ENCODE peak calls at places on chromosome 18, in nine cellular contexts. One of them, this sample, is unnamed.

GRCh38 chr18:38301621-38302020 is 736.0 kb upstream of the CELF4 start:
- DNase-seq in heart right ventricle: no peak
- DNase-seq in C1 segment of cervical spinal cord: no peak
- DNase-seq in K562: no peak
- DNase-seq in A549: no peak
- DNase-seq in stimulated activated CD8-positive, alpha-beta memory T cell treated with anti-CD3 and anti-CD28 coated beads, Interleukin-4, amount 100 ng/mL, for 1 hour: no peak
- DNase-seq in T-helper 1 cell: no peak
- DNase-seq in midbrain: no peak
- DNase-seq in GM18507: no peak
- DNase-seq in this sample: no peak

GRCh38 chr18:9741821-9742541 is 33.9 kb downstream of the RAB31 start:
- DNase-seq in heart right ventricle: peak
- DNase-seq in C1 segment of cervical spinal cord: no peak
- DNase-seq in K562: peak
- DNase-seq in A549: peak
- DNase-seq in stimulated activated CD8-positive, alpha-beta memory T cell treated with anti-CD3 and anti-CD28 coated beads, Interleukin-4, amount 100 ng/mL, for 1 hour: no peak
- DNase-seq in T-helper 1 cell: no peak
- DNase-seq in midbrain: peak
- DNase-seq in GM18507: no peak
- DNase-seq in this sample: no peak

GRCh38 chr18:59867337-59868104 is 32.3 kb upstream of the PMAIP1 start:
- DNase-seq in heart right ventricle: no peak
- DNase-seq in C1 segment of cervical spinal cord: no peak
- DNase-seq in K562: no peak
- DNase-seq in A549: no peak
- DNase-seq in stimulated activated CD8-positive, alpha-beta memory T cell treated with anti-CD3 and anti-CD28 coated beads, Interleukin-4, amount 100 ng/mL, for 1 hour: no peak
- DNase-seq in T-helper 1 cell: no peak
- DNase-seq in midbrain: no peak
- DNase-seq in GM18507: no peak
- DNase-seq in this sample: no peak

GRCh38 chr18:46733872-46734271 is 23.0 kb downstream of the ST8SIA5 start:
- DNase-seq in heart right ventricle: no peak
- DNase-seq in C1 segment of cervical spinal cord: no peak
- DNase-seq in K562: no peak
- DNase-seq in A549: no peak
- DNase-seq in stimulated activated CD8-positive, alpha-beta memory T cell treated with anti-CD3 and anti-CD28 coated beads, Interleukin-4, amount 100 ng/mL, for 1 hour: no peak
- DNase-seq in T-helper 1 cell: no peak
- DNase-seq in midbrain: no peak
- DNase-seq in GM18507: no peak
- DNase-seq in this sample: no peak

GRCh38 chr18:48356909-48357631 is 52.1 kb downstream of the ZBTB7C start:
- DNase-seq in heart right ventricle: no peak
- DNase-seq in C1 segment of cervical spinal cord: no peak
- DNase-seq in K562: no peak
- DNase-seq in A549: no peak
- DNase-seq in stimulated activated CD8-positive, alpha-beta memory T cell treated with anti-CD3 and anti-CD28 coated beads, Interleukin-4, amount 100 ng/mL, for 1 hour: no peak
- DNase-seq in T-helper 1 cell: no peak
- DNase-seq in midbrain: no peak
- DNase-seq in GM18507: no peak
- DNase-seq in this sample: no peak

GRCh38 chr18:22093731-22094374 is 75.5 kb upstream of the GATA6 start:
- DNase-seq in heart right ventricle: no peak
- DNase-seq in C1 segment of cervical spinal cord: no peak
- DNase-seq in K562: peak
- DNase-seq in A549: no peak
- DNase-seq in stimulated activated CD8-positive, alpha-beta memory T cell treated with anti-CD3 and anti-CD28 coated beads, Interleukin-4, amount 100 ng/mL, for 1 hour: no peak
- DNase-seq in T-helper 1 cell: no peak
- DNase-seq in midbrain: no peak
- DNase-seq in GM18507: no peak
- DNase-seq in this sample: no peak

GRCh38 chr18:77223653-77224052 is 26.0 kb upstream of the GALR1 start:
- DNase-seq in heart right ventricle: no peak
- DNase-seq in C1 segment of cervical spinal cord: no peak
- DNase-seq in K562: no peak
- DNase-seq in A549: no peak
- DNase-seq in stimulated activated CD8-positive, alpha-beta memory T cell treated with anti-CD3 and anti-CD28 coated beads, Interleukin-4, amount 100 ng/mL, for 1 hour: no peak
- DNase-seq in T-helper 1 cell: no peak
- DNase-seq in midbrain: no peak
- DNase-seq in GM18507: no peak
- DNase-seq in this sample: no peak

GRCh38 chr18:25832008-25832604 is 258.3 kb downstream of the SS18 start:
- DNase-seq in heart right ventricle: peak
- DNase-seq in C1 segment of cervical spinal cord: peak
- DNase-seq in K562: peak
- DNase-seq in A549: peak
- DNase-seq in stimulated activated CD8-positive, alpha-beta memory T cell treated with anti-CD3 and anti-CD28 coated beads, Interleukin-4, amount 100 ng/mL, for 1 hour: no peak
- DNase-seq in T-helper 1 cell: no peak
- DNase-seq in midbrain: peak
- DNase-seq in GM18507: no peak
- DNase-seq in this sample: peak

GRCh38 chr18:2921778-2922177 is 75.0 kb downstream of the EMILIN2 start:
- DNase-seq in heart right ventricle: no peak
- DNase-seq in C1 segment of cervical spinal cord: no peak
- DNase-seq in K562: no peak
- DNase-seq in A549: no peak
- DNase-seq in stimulated activated CD8-positive, alpha-beta memory T cell treated with anti-CD3 and anti-CD28 coated beads, Interleukin-4, amount 100 ng/mL, for 1 hour: no peak
- DNase-seq in T-helper 1 cell: no peak
- DNase-seq in midbrain: no peak
- DNase-seq in GM18507: no peak
- DNase-seq in this sample: no peak

GRCh38 chr18:23967321-23968089 is 47.0 kb upstream of the TTC39C start:
- DNase-seq in heart right ventricle: no peak
- DNase-seq in C1 segment of cervical spinal cord: no peak
- DNase-seq in K562: no peak
- DNase-seq in A549: no peak
- DNase-seq in stimulated activated CD8-positive, alpha-beta memory T cell treated with anti-CD3 and anti-CD28 coated beads, Interleukin-4, amount 100 ng/mL, for 1 hour: no peak
- DNase-seq in T-helper 1 cell: no peak
- DNase-seq in midbrain: no peak
- DNase-seq in GM18507: no peak
- DNase-seq in this sample: no peak

GRCh38 chr18:35106013-35106844 is 65.0 kb downstream of the MAPRE2 start:
- DNase-seq in heart right ventricle: no peak
- DNase-seq in C1 segment of cervical spinal cord: no peak
- DNase-seq in K562: no peak
- DNase-seq in A549: no peak
- DNase-seq in stimulated activated CD8-positive, alpha-beta memory T cell treated with anti-CD3 and anti-CD28 coated beads, Interleukin-4, amount 100 ng/mL, for 1 hour: no peak
- DNase-seq in T-helper 1 cell: no peak
- DNase-seq in midbrain: no peak
- DNase-seq in GM18507: no peak
- DNase-seq in this sample: no peak

GRCh38 chr18:46696268-46696667 is 39.2 kb upstream of the LOXHD1 start:
- DNase-seq in heart right ventricle: no peak
- DNase-seq in C1 segment of cervical spinal cord: no peak
- DNase-seq in K562: no peak
- DNase-seq in A549: no peak
- DNase-seq in stimulated activated CD8-positive, alpha-beta memory T cell treated with anti-CD3 and anti-CD28 coated beads, Interleukin-4, amount 100 ng/mL, for 1 hour: no peak
- DNase-seq in T-helper 1 cell: no peak
- DNase-seq in midbrain: no peak
- DNase-seq in GM18507: no peak
- DNase-seq in this sample: no peak

GRCh38 chr18:39453882-39454281 is 1888.3 kb upstream of the CELF4 start:
- DNase-seq in heart right ventricle: no peak
- DNase-seq in C1 segment of cervical spinal cord: peak
- DNase-seq in K562: no peak
- DNase-seq in A549: no peak
- DNase-seq in stimulated activated CD8-positive, alpha-beta memory T cell treated with anti-CD3 and anti-CD28 coated beads, Interleukin-4, amount 100 ng/mL, for 1 hour: no peak
- DNase-seq in T-helper 1 cell: no peak
- DNase-seq in midbrain: peak
- DNase-seq in GM18507: no peak
- DNase-seq in this sample: peak

GRCh38 chr18:52219102-52219501 is 120.9 kb upstream of the DCC start:
- DNase-seq in heart right ventricle: no peak
- DNase-seq in C1 segment of cervical spinal cord: no peak
- DNase-seq in K562: no peak
- DNase-seq in A549: no peak
- DNase-seq in stimulated activated CD8-positive, alpha-beta memory T cell treated with anti-CD3 and anti-CD28 coated beads, Interleukin-4, amount 100 ng/mL, for 1 hour: no peak
- DNase-seq in T-helper 1 cell: no peak
- DNase-seq in midbrain: no peak
- DNase-seq in GM18507: no peak
- DNase-seq in this sample: no peak

GRCh38 chr18:58894937-58895336 is 30.3 kb downstream of the ZNF532 start:
- DNase-seq in heart right ventricle: no peak
- DNase-seq in C1 segment of cervical spinal cord: no peak
- DNase-seq in K562: no peak
- DNase-seq in A549: no peak
- DNase-seq in stimulated activated CD8-positive, alpha-beta memory T cell treated with anti-CD3 and anti-CD28 coated beads, Interleukin-4, amount 100 ng/mL, for 1 hour: no peak
- DNase-seq in T-helper 1 cell: no peak
- DNase-seq in midbrain: peak
- DNase-seq in GM18507: no peak
- DNase-seq in this sample: no peak

GRCh38 chr18:46067431-46068007 is 4.5 kb downstream of the PSTPIP2 start:
- DNase-seq in heart right ventricle: no peak
- DNase-seq in C1 segment of cervical spinal cord: no peak
- DNase-seq in K562: peak
- DNase-seq in A549: peak
- DNase-seq in stimulated activated CD8-positive, alpha-beta memory T cell treated with anti-CD3 and anti-CD28 coated beads, Interleukin-4, amount 100 ng/mL, for 1 hour: no peak
- DNase-seq in T-helper 1 cell: no peak
- DNase-seq in midbrain: no peak
- DNase-seq in GM18507: no peak
- DNase-seq in this sample: no peak

GRCh38 chr18:73124165-73124564 is 256.4 kb upstream of the NETO1 start:
- DNase-seq in heart right ventricle: no peak
- DNase-seq in C1 segment of cervical spinal cord: no peak
- DNase-seq in K562: no peak
- DNase-seq in A549: no peak
- DNase-seq in stimulated activated CD8-positive, alpha-beta memory T cell treated with anti-CD3 and anti-CD28 coated beads, Interleukin-4, amount 100 ng/mL, for 1 hour: no peak
- DNase-seq in T-helper 1 cell: no peak
- DNase-seq in midbrain: no peak
- DNase-seq in GM18507: no peak
- DNase-seq in this sample: no peak

GRCh38 chr18:79489048-79489899 is 93.5 kb downstream of the NFATC1 start:
- DNase-seq in heart right ventricle: peak
- DNase-seq in C1 segment of cervical spinal cord: no peak
- DNase-seq in K562: no peak
- DNase-seq in A549: no peak
- DNase-seq in stimulated activated CD8-positive, alpha-beta memory T cell treated with anti-CD3 and anti-CD28 coated beads, Interleukin-4, amount 100 ng/mL, for 1 hour: no peak
- DNase-seq in T-helper 1 cell: no peak
- DNase-seq in midbrain: no peak
- DNase-seq in GM18507: no peak
- DNase-seq in this sample: no peak

GRCh38 chr18:39854291-39854690 is 2100.7 kb upstream of the PIK3C3 start:
- DNase-seq in heart right ventricle: no peak
- DNase-seq in C1 segment of cervical spinal cord: no peak
- DNase-seq in K562: no peak
- DNase-seq in A549: no peak
- DNase-seq in stimulated activated CD8-positive, alpha-beta memory T cell treated with anti-CD3 and anti-CD28 coated beads, Interleukin-4, amount 100 ng/mL, for 1 hour: no peak
- DNase-seq in T-helper 1 cell: no peak
- DNase-seq in midbrain: no peak
- DNase-seq in GM18507: no peak
- DNase-seq in this sample: no peak

GRCh38 chr18:24860978-24861680 is 400.7 kb downstream of the HRH4 start:
- DNase-seq in heart right ventricle: no peak
- DNase-seq in C1 segment of cervical spinal cord: no peak
- DNase-seq in K562: no peak
- DNase-seq in A549: no peak
- DNase-seq in stimulated activated CD8-positive, alpha-beta memory T cell treated with anti-CD3 and anti-CD28 coated beads, Interleukin-4, amount 100 ng/mL, for 1 hour: no peak
- DNase-seq in T-helper 1 cell: no peak
- DNase-seq in midbrain: no peak
- DNase-seq in GM18507: no peak
- DNase-seq in this sample: no peak

GRCh38 chr18:3129053-3129864 is 90.5 kb downstream of the MYOM1 start:
- DNase-seq in heart right ventricle: peak
- DNase-seq in C1 segment of cervical spinal cord: peak
- DNase-seq in K562: peak
- DNase-seq in A549: peak
- DNase-seq in stimulated activated CD8-positive, alpha-beta memory T cell treated with anti-CD3 and anti-CD28 coated beads, Interleukin-4, amount 100 ng/mL, for 1 hour: peak
- DNase-seq in T-helper 1 cell: peak
- DNase-seq in midbrain: peak
- DNase-seq in GM18507: peak
- DNase-seq in this sample: peak

GRCh38 chr18:31057031-31057430 is 14.5 kb upstream of the DSC3 start:
- DNase-seq in heart right ventricle: no peak
- DNase-seq in C1 segment of cervical spinal cord: no peak
- DNase-seq in K562: no peak
- DNase-seq in A549: no peak
- DNase-seq in stimulated activated CD8-positive, alpha-beta memory T cell treated with anti-CD3 and anti-CD28 coated beads, Interleukin-4, amount 100 ng/mL, for 1 hour: no peak
- DNase-seq in T-helper 1 cell: no peak
- DNase-seq in midbrain: no peak
- DNase-seq in GM18507: no peak
- DNase-seq in this sample: no peak

GRCh38 chr18:77251730-77252050 is 2.0 kb downstream of the GALR1 start:
- DNase-seq in heart right ventricle: no peak
- DNase-seq in C1 segment of cervical spinal cord: no peak
- DNase-seq in K562: no peak
- DNase-seq in A549: no peak
- DNase-seq in stimulated activated CD8-positive, alpha-beta memory T cell treated with anti-CD3 and anti-CD28 coated beads, Interleukin-4, amount 100 ng/mL, for 1 hour: no peak
- DNase-seq in T-helper 1 cell: no peak
- DNase-seq in midbrain: no peak
- DNase-seq in GM18507: no peak
- DNase-seq in this sample: no peak

GRCh38 chr18:74316257-74317180 is 880 bp downstream of the C18orf63 start:
- DNase-seq in heart right ventricle: no peak
- DNase-seq in C1 segment of cervical spinal cord: no peak
- DNase-seq in K562: no peak
- DNase-seq in A549: peak
- DNase-seq in stimulated activated CD8-positive, alpha-beta memory T cell treated with anti-CD3 and anti-CD28 coated beads, Interleukin-4, amount 100 ng/mL, for 1 hour: no peak
- DNase-seq in T-helper 1 cell: no peak
- DNase-seq in midbrain: no peak
- DNase-seq in GM18507: no peak
- DNase-seq in this sample: peak

GRCh38 chr18:79738565-79739439 is 58.9 kb upstream of the KCNG2 start:
- DNase-seq in heart right ventricle: no peak
- DNase-seq in C1 segment of cervical spinal cord: no peak
- DNase-seq in K562: no peak
- DNase-seq in A549: no peak
- DNase-seq in stimulated activated CD8-positive, alpha-beta memory T cell treated with anti-CD3 and anti-CD28 coated beads, Interleukin-4, amount 100 ng/mL, for 1 hour: no peak
- DNase-seq in T-helper 1 cell: no peak
- DNase-seq in midbrain: no peak
- DNase-seq in GM18507: no peak
- DNase-seq in this sample: no peak

This sample was measured in ACHN.